ENCODE peak calls at places on chromosomes 4 and X, in nine cellular contexts. L is SK-MEL-5; V is GM12891; R is EL; X is LoVo; B is HAP-1; Z is naive thymus-derived CD4-positive, alpha-beta T cell; A is thyroid gland; S is mucosa of gallbladder. F is an unnamed sample.

GRCh38 chrX:96703816-96704215 is 19.2 kb downstream of the DIAPH2 start:
- DNase-seq in L (no peak), V (no peak), R (peak; percentile 20), X (no peak), B (no peak), Z (no peak), A (no peak), S (no peak), F (no peak)

GRCh38 chr4:159191989-159192388 is 89.1 kb downstream of the RAPGEF2 start:
- DNase-seq in L (peak; percentile 81), V (no peak), R (peak; percentile 66), X (peak; percentile 35), B (peak; percentile 40), Z (no peak), A (no peak), S (no peak), F (peak; percentile 20)

GRCh38 chr4:8690811-8691775 is 98.5 kb downstream of the CPZ start:
- DNase-seq in L (peak; percentile 6), V (no peak), R (no peak), X (no peak), B (no peak), Z (no peak), A (no peak), S (no peak), F (no peak)

GRCh38 chr4:168589154-168589553 is 92.3 kb downstream of the PALLD start:
- DNase-seq in L (no peak), V (no peak), R (peak; percentile 81), X (peak; percentile 83), B (no peak), Z (no peak), A (no peak), S (no peak), F (no peak)

GRCh38 chr4:138204507-138204906 is 37.6 kb downstream of the SLC7A11 start:
- DNase-seq in L (no peak), V (no peak), R (no peak), X (peak; percentile 47), B (no peak), Z (no peak), A (no peak), S (peak; percentile 16), F (no peak)

GRCh38 chr4:57095245-57095644 is 14.9 kb downstream of the IGFBP7 start:
- DNase-seq in L (no peak), V (no peak), R (no peak), X (no peak), B (no peak), Z (no peak), A (no peak), S (no peak), F (no peak)

GRCh38 chrX:124226129-124226528 is 106.3 kb upstream of the TEX13D start:
- DNase-seq in L (no peak), V (no peak), R (no peak), X (no peak), B (no peak), Z (no peak), A (no peak), S (no peak), F (no peak)

GRCh38 chrX:119419146-119419545 is 20.0 kb downstream of the SLC25A43 start:
- DNase-seq in L (no peak), V (no peak), R (no peak), X (no peak), B (no peak), Z (no peak), A (no peak), S (peak; percentile 28), F (no peak)

GRCh38 chr4:9870165-9870564 is 88.7 kb downstream of the DRD5 start:
- DNase-seq in L (no peak), V (no peak), R (no peak), X (no peak), B (no peak), Z (peak; percentile 8), A (no peak), S (no peak), F (peak; percentile 98)

GRCh38 chrX:16903274-16904019 is 33.3 kb upstream of the RBBP7 start:
- DNase-seq in L (no peak), V (no peak), R (no peak), X (no peak), B (no peak), Z (no peak), A (no peak), S (no peak), F (no peak)

GRCh38 chrX:37060999-37061398 is 52.8 kb downstream of the FAM47C start:
- DNase-seq in L (peak; percentile 67), V (no peak), R (peak; percentile 27), X (peak; percentile 0), B (peak; percentile 79), Z (no peak), A (no peak), S (no peak), F (peak; percentile 21)

GRCh38 chrX:46203115-46203514 is 342.1 kb downstream of the ZNF674 start:
- DNase-seq in L (no peak), V (no peak), R (no peak), X (no peak), B (no peak), Z (no peak), A (no peak), S (no peak), F (peak; percentile 32)

GRCh38 chr4:96347582-96347981 is 507.7 kb downstream of the PDHA2 start:
- DNase-seq in L (no peak), V (no peak), R (no peak), X (no peak), B (no peak), Z (no peak), A (no peak), S (no peak), F (no peak)

GRCh38 chr4:113057891-113058290 is 8.4 kb downstream of the ANK2 start:
- DNase-seq in L (peak; percentile 23), V (no peak), R (peak; percentile 18), X (no peak), B (no peak), Z (no peak), A (no peak), S (no peak), F (no peak)

GRCh38 chrX:323721-324628 is 5.4 kb upstream of the GTPBP6 start:
- DNase-seq in L (peak; percentile 47), V (no peak), R (no peak), X (peak; percentile 66), B (no peak), Z (no peak), A (peak; percentile 51), S (no peak), F (peak; percentile 68)

GRCh38 chrX:151268836-151269235 is 92.5 kb downstream of the GPR50 start:
- DNase-seq in L (no peak), V (no peak), R (no peak), X (no peak), B (no peak), Z (no peak), A (no peak), S (no peak), F (no peak)

GRCh38 chr4:16226816-16227461 is 668 bp upstream of the TAPT1 start:
- DNase-seq in L (no peak), V (peak; percentile 23), R (peak; percentile 30), X (peak; percentile 46), B (peak; percentile 32), Z (peak; percentile 40), A (peak; percentile 71), S (peak; percentile 33), F (no peak)

GRCh38 chrX:104662694-104663093 is 96.7 kb downstream of the IL1RAPL2 start:
- DNase-seq in L (no peak), V (no peak), R (no peak), X (no peak), B (no peak), Z (no peak), A (no peak), S (no peak), F (no peak)

GRCh38 chrX:74431807-74432206 is 10.5 kb downstream of the SLC16A2 start:
- DNase-seq in L (no peak), V (no peak), R (no peak), X (no peak), B (no peak), Z (no peak), A (no peak), S (no peak), F (no peak)

GRCh38 chr4:130510661-130511060 is 1414.7 kb downstream of the C4orf33 start:
- DNase-seq in L (no peak), V (no peak), R (no peak), X (no peak), B (no peak), Z (no peak), A (no peak), S (no peak), F (no peak)

GRCh38 chrX:85504381-85504780 is 124.9 kb upstream of the POF1B start:
- DNase-seq in L (no peak), V (no peak), R (no peak), X (no peak), B (peak; percentile 98), Z (no peak), A (no peak), S (no peak), F (no peak)

GRCh38 chrX:71282514-71283408 is 674 bp upstream of the NONO start:
- DNase-seq in L (no peak), V (no peak), R (no peak), X (peak; percentile 55), B (peak; percentile 23), Z (no peak), A (peak; percentile 8), S (no peak), F (no peak)

GRCh38 chrX:11908371-11908770 is 150.3 kb downstream of the MSL3 start:
- DNase-seq in L (peak; percentile 49), V (no peak), R (peak; percentile 15), X (peak; percentile 0), B (peak; percentile 7), Z (peak; percentile 31), A (no peak), S (no peak), F (peak; percentile 17)

GRCh38 chr4:140238353-140239041 is 84.5 kb upstream of the MAML3 start:
- DNase-seq in L (no peak), V (no peak), R (peak; percentile 70), X (no peak), B (peak; percentile 75), Z (no peak), A (peak; percentile 99), S (peak; percentile 81), F (no peak)

GRCh38 chrX:13077168-13077567 is 32.7 kb upstream of the FAM9C start:
- DNase-seq in L (no peak), V (no peak), R (peak; percentile 47), X (no peak), B (no peak), Z (no peak), A (no peak), S (no peak), F (no peak)

GRCh38 chr4:78065514-78066192 is 8.5 kb downstream of the FRAS1 start:
- DNase-seq in L (no peak), V (no peak), R (no peak), X (no peak), B (no peak), Z (no peak), A (no peak), S (no peak), F (no peak)

GRCh38 chr4:4502694-4503311 is 39.0 kb downstream of the STX18 start:
- DNase-seq in L (peak; percentile 72), V (no peak), R (no peak), X (no peak), B (peak; percentile 49), Z (peak; percentile 18), A (no peak), S (no peak), F (peak; percentile 44)

GRCh38 chrX:80216086-80216485 is 201.5 kb downstream of the TBX22 start:
- DNase-seq in L (no peak), V (no peak), R (no peak), X (peak; percentile 0), B (no peak), Z (no peak), A (no peak), S (no peak), F (no peak)

GRCh38 chr4:182863501-182863900 is 53.7 kb downstream of the DCTD start:
- DNase-seq in L (no peak), V (no peak), R (no peak), X (no peak), B (no peak), Z (no peak), A (peak; percentile 47), S (no peak), F (no peak)

GRCh38 chr4:187256897-187257296 is 533.2 kb upstream of the FAT1 start:
- DNase-seq in L (no peak), V (no peak), R (no peak), X (no peak), B (no peak), Z (no peak), A (no peak), S (peak; percentile 22), F (no peak)

GRCh38 chrX:72128881-72129280 is 2.8 kb downstream of the RTL5 start:
- DNase-seq in L (peak; percentile 45), V (no peak), R (peak; percentile 20), X (no peak), B (peak; percentile 17), Z (no peak), A (no peak), S (no peak), F (no peak)